ENCODE peak calls at places on chromosomes 3 and 15, in nine cellular contexts. U is cardiac fibroblast, I is colonic mucosa, O is osteoblast, M is tibial nerve, A is IMR-90, S is heart left ventricle, Y is progenitor cell of endocrine pancreas, X is glutamatergic neuron. K is an unnamed sample.

GRCh38 chr3:134333522-134334181 is 40.6 kb downstream of the AMOTL2 start:
- DNase-seq in Y (no peak), U (peak), I (no peak), O (peak), M (no peak), A (peak), S (no peak), X (no peak), K (no peak)

GRCh38 chr3:45796902-45797637 is 734 bp upstream of the SLC6A20 start:
- DNase-seq in A (no peak), I (no peak), Y (no peak), X (no peak), O (no peak), S (no peak), U (no peak), M (no peak), K (no peak)

GRCh38 chr15:80966431-80967197 is 23.0 kb downstream of the MESD start:
- DNase-seq in M (no peak), A (no peak), S (no peak), O (no peak), Y (no peak), I (no peak), U (no peak), X (no peak), K (no peak)

GRCh38 chr15:51377038-51377761 is 35.7 kb downstream of the GLDN start:
- DNase-seq in M (no peak), U (peak), S (no peak), I (no peak), A (peak), Y (no peak), X (no peak), O (peak), K (no peak)

GRCh38 chr3:101725192-101725889 is 927 bp downstream of the CEP97 start:
- DNase-seq in U (peak), Y (no peak), S (peak), X (peak), M (no peak), O (no peak), A (peak), I (peak), K (peak)

GRCh38 chr15:48751595-48751994 is 59.3 kb downstream of the CEP152 start:
- DNase-seq in U (no peak), S (no peak), O (no peak), I (no peak), M (no peak), X (no peak), A (peak), Y (no peak), K (no peak)

GRCh38 chr15:78265752-78266224 is 1.4 kb downstream of the DNAJA4 start:
- DNase-seq in Y (no peak), X (no peak), U (peak), I (no peak), S (peak), A (peak), O (peak), M (no peak), K (no peak)

GRCh38 chr15:101017041-101017754 is 98.0 kb downstream of the LRRK1 start:
- DNase-seq in M (no peak), I (peak), Y (no peak), X (no peak), U (no peak), S (no peak), A (peak), O (no peak), K (peak)

GRCh38 chr3:38662544-38662943 is 13.1 kb upstream of the SCN5A start:
- DNase-seq in I (no peak), S (no peak), X (no peak), A (peak), M (no peak), Y (no peak), O (peak), U (peak), K (no peak)

GRCh38 chr3:110165753-110166152 is 828.4 kb upstream of the DPPA4 start:
- DNase-seq in I (no peak), O (no peak), U (peak), X (no peak), S (no peak), M (no peak), A (no peak), Y (no peak), K (no peak)

GRCh38 chr3:169627789-169628188 is 35.7 kb downstream of the MECOM start:
- DNase-seq in Y (no peak), S (no peak), U (no peak), O (no peak), M (no peak), A (no peak), X (no peak), I (no peak), K (no peak)
- TF ChIP-seq CTCF in Y (no peak), S (no peak), U (no peak), O (no peak), M (no peak), A (no peak), X (no peak), I (no peak), K (no peak)

DNA sequence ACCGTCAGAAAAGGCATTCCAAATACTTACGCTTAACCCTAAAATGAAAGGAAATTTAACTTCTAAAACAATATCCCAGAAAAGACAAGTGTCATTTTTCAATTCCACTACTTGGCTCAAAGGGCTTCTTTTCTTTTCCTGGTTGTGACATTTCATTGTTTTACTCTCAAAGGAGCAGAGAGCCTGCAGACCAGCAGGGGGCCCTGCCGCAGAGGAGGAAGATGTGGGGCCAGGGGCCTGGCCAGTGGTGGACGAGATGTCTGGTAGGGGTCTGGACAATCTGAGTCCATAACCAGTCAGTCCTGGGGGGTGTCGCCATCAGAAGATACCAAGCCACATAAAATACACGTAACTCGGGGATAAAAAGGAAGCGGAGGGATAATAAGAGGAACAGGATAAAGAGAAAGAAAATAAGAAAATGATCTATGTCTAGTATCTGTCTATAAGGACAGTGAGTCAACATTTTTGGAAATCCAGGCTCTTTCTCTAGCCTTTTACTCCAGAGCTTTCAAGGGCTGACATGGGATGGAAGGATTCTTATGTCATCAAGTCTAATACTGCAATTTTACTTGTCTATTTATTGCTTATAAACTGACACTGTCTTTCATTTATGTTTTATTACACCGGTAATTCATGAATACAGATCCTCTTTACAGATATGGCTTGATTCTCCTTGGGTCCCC is 54.2 kb upstream of the ARHGEF3 start:
- DNase-seq in X (peak), Y (no peak), A (no peak), I (peak), O (no peak), S (peak), U (peak), M (no peak), K (peak)
- TF ChIP-seq CTCF in X (peak), Y (peak), A (peak), I (peak), O (peak), S (peak), U (peak), M (peak), K (peak)

GRCh38 chr3:4785551-4785950 is 193.7 kb upstream of the BHLHE40 start:
- DNase-seq in A (no peak), X (no peak), U (no peak), I (no peak), M (no peak), S (no peak), Y (no peak), O (no peak), K (no peak)

GRCh38 chr3:4782095-4782494 is 197.1 kb upstream of the BHLHE40 start:
- DNase-seq in O (no peak), I (no peak), Y (no peak), A (no peak), M (no peak), U (peak), X (no peak), S (no peak), K (no peak)

GRCh38 chr3:4780545-4780957 is 198.7 kb upstream of the BHLHE40 start:
- DNase-seq in U (no peak), X (no peak), Y (no peak), S (no peak), A (no peak), M (no peak), I (no peak), O (no peak), K (no peak)

GRCh38 chr3:4791358-4791757 is 187.9 kb upstream of the BHLHE40 start:
- DNase-seq in I (no peak), U (no peak), O (no peak), M (no peak), Y (no peak), S (no peak), X (no peak), A (no peak), K (no peak)

DNA sequence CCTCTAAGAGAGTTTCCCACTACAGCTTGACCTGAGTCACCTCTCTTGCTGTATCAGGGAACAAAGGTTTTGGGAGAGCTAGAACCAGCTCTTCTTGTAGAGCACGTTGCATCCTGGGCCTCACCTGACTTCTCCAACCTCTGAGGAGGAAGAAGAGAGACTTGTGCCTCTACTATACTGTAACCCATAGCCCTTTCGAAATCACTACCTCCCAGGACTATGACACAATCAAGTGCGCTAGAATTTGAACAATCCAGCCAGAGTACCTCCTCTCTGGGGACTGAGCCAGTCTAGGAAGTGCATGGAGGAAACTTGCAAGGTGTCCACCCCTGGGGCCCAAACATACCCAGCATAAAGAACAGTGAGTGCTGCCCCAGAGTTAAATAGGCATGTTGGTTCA is 192.8 kb upstream of the BHLHE40 start:
- DNase-seq in I (no peak), Y (no peak), U (no peak), S (no peak), A (no peak), X (no peak), M (no peak), O (no peak), K (no peak)
- TF ChIP-seq CTCF in I (no peak), Y (no peak), U (no peak), S (no peak), A (no peak), X (no peak), M (no peak), O (no peak), K (no peak)

GRCh38 chr3:186590580-186591296 is 20.2 kb downstream of the DNAJB11 start:
- DNase-seq in M (no peak), S (no peak), Y (no peak), O (no peak), A (no peak), I (no peak), U (no peak), X (no peak), K (no peak)

GRCh38 chr3:186588619-186589018 is 18.1 kb downstream of the DNAJB11 start:
- DNase-seq in M (no peak), S (no peak), A (no peak), O (no peak), Y (no peak), U (no peak), X (no peak), I (no peak), K (no peak)

GRCh38 chr3:186587183-186587582 is 16.7 kb downstream of the DNAJB11 start:
- DNase-seq in Y (no peak), I (no peak), U (no peak), M (no peak), O (no peak), S (no peak), A (no peak), X (no peak), K (no peak)

GRCh38 chr3:186589856-186590579 is 19.5 kb downstream of the DNAJB11 start:
- DNase-seq in Y (no peak), X (no peak), I (no peak), A (peak), S (no peak), M (no peak), U (peak), O (no peak), K (no peak)

DNA sequence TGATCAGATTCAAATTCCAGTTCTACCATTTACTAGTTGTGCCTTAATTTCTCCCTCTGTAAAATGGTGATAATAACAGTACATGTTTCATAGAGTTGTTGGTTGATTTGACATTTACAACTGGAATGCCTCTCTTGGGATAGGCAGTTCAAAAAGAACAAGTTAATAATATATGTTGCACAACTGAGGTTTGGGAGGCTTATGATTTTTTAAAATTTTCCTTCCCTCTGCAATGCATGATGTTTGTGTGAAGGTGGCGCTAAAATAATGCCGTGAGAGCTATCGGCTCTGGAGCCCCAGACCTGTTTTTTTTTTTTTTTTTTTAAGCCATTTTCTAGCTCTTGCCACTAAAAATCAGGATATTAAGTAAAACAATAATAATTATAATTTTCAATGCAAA is 18.6 kb downstream of the DNAJB11 start:
- DNase-seq in I (no peak), U (peak), A (peak), X (no peak), O (no peak), M (no peak), S (no peak), Y (no peak), K (no peak)
- TF ChIP-seq CTCF in I (peak), U (peak), A (peak), X (no peak), O (peak), M (no peak), S (no peak), Y (peak), K (peak)

GRCh38 chr15:88300018-88300549 is 43.5 kb upstream of the NTRK3 start:
- DNase-seq in A (no peak), X (no peak), I (no peak), Y (no peak), M (no peak), O (no peak), U (no peak), S (no peak), K (no peak)

GRCh38 chr15:88300861-88301260 is 44.3 kb upstream of the NTRK3 start:
- DNase-seq in A (no peak), Y (no peak), O (no peak), X (no peak), S (no peak), U (no peak), I (no peak), M (no peak), K (no peak)

GRCh38 chr15:88301311-88301710 is 44.8 kb upstream of the NTRK3 start:
- DNase-seq in X (no peak), S (no peak), I (no peak), M (no peak), A (no peak), Y (no peak), U (no peak), O (no peak), K (no peak)

GRCh38 chr15:88302373-88302772 is 45.8 kb upstream of the NTRK3 start:
- DNase-seq in I (no peak), A (no peak), U (no peak), X (no peak), S (no peak), M (no peak), Y (no peak), O (no peak), K (no peak)

GRCh38 chr15:88303455-88303854 is 46.9 kb upstream of the NTRK3 start:
- DNase-seq in O (no peak), U (no peak), I (no peak), Y (no peak), M (no peak), S (no peak), A (no peak), X (no peak), K (no peak)
- TF ChIP-seq CTCF in O (no peak), U (no peak), I (no peak), Y (no peak), M (no peak), S (no peak), A (no peak), X (no peak), K (no peak)

GRCh38 chr15:86115138-86115801 is 35.6 kb downstream of the AGBL1 start:
- DNase-seq in X (no peak), A (no peak), S (no peak), U (no peak), Y (no peak), I (no peak), M (no peak), O (peak), K (no peak)
- TF ChIP-seq CTCF in X (no peak), A (no peak), S (no peak), U (no peak), Y (peak), I (no peak), M (no peak), O (no peak), K (no peak)

GRCh38 chr3:27224197-27224596 is 145.0 kb downstream of the NEK10 start:
- DNase-seq in U (peak), X (no peak), O (peak), I (no peak), S (peak), A (peak), M (no peak), Y (no peak), K (no peak)

DNA sequence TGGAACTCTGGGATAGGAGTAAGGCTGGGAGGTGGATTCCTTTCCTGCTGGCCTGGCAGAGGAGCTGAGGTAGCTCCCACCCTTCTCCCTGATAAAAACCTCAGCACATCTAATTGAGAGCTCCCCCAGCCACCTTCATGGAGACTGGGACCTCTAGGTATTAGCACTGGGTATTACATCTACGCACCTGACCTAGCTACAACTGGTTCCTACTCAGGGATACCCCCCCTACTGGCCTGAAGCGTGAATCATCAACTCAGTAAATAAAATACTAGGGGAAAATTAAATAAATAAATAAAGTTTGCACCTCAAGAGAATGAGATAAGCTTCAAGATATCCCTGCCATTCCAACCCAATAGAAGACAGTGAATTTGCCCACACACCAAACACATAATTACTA is 140.4 kb downstream of the NEK10 start:
- DNase-seq in Y (no peak), O (no peak), U (no peak), M (no peak), I (no peak), S (no peak), A (no peak), X (no peak), K (no peak)
- TF ChIP-seq CTCF in Y (peak), O (no peak), U (no peak), M (no peak), I (no peak), S (no peak), A (peak), X (no peak), K (peak)

GRCh38 chr3:135792174-135792573 is 173.4 kb upstream of the PPP2R3A start:
- DNase-seq in A (no peak), O (no peak), U (no peak), Y (no peak), I (no peak), S (no peak), M (no peak), X (no peak), K (peak)
- TF ChIP-seq CTCF in A (no peak), O (no peak), U (no peak), Y (peak), I (no peak), S (no peak), M (no peak), X (no peak), K (peak)

GRCh38 chr3:48700750-48701405 is 15.2 kb upstream of the NCKIPSD start:
- DNase-seq in Y (no peak), A (no peak), I (no peak), X (no peak), S (no peak), M (no peak), O (no peak), U (no peak), K (no peak)

GRCh38 chr3:48695113-48695753 is 9.5 kb upstream of the NCKIPSD start:
- DNase-seq in M (peak), S (peak), A (peak), U (peak), Y (no peak), O (peak), X (peak), I (peak), K (no peak)

GRCh38 chr3:48698891-48699290 is 13.2 kb upstream of the NCKIPSD start:
- DNase-seq in O (no peak), S (no peak), Y (no peak), X (no peak), A (no peak), I (no peak), M (no peak), U (no peak), K (no peak)

GRCh38 chr3:48696156-48696555 is 10.4 kb upstream of the NCKIPSD start:
- DNase-seq in A (no peak), O (no peak), I (no peak), X (no peak), U (no peak), S (no peak), Y (no peak), M (no peak), K (no peak)

GRCh38 chr3:48697952-48698351 is 12.2 kb upstream of the NCKIPSD start:
- DNase-seq in M (no peak), X (no peak), I (no peak), U (peak), Y (no peak), S (no peak), A (no peak), O (no peak), K (no peak)
- TF ChIP-seq CTCF in M (no peak), X (no peak), I (no peak), U (no peak), Y (no peak), S (no peak), A (peak), O (peak), K (no peak)

K was measured in endothelial cell.